ENCODE peak calls at places on chromosomes 4 and X, in four cellular contexts. V is tibial nerve, B is thyroid gland, S is IMR-90. G is an unnamed sample.

GRCh38 chr4:110454456-110454855 is 21.5 kb upstream of the ENPEP start:
- DNase-seq in B (no peak), V (no peak), S (no peak), G (no peak)

GRCh38 chrX:24838624-24839023 is 144.9 kb downstream of the POLA1 start:
- DNase-seq in S (peak; percentile 50), V (no peak), B (no peak), G (no peak)

GRCh38 chr4:145829629-145830395 is 108.8 kb downstream of the ZNF827 start:
- DNase-seq in V (no peak), B (no peak), S (no peak), G (no peak)

GRCh38 chr4:26034849-26035248 is 120.8 kb downstream of the SMIM20 start:
- DNase-seq in V (no peak), S (no peak), B (no peak), G (peak; percentile 13)

GRCh38 chr4:85824166-85824945 is 349.4 kb downstream of the ARHGAP24 start:
- DNase-seq in S (no peak), V (no peak), B (no peak), G (no peak)

GRCh38 chr4:77600521-77601451 is 4.8 kb upstream of the CXCL13 start:
- DNase-seq in B (peak; percentile 31), S (peak; percentile 29), V (no peak), G (no peak)

GRCh38 chr4:84673475-84674230 is 90.7 kb downstream of the CDS1 start:
- DNase-seq in B (no peak), S (peak; percentile 92), V (no peak), G (no peak)

GRCh38 chrX:40573763-40574162 is 7.0 kb upstream of the ATP6AP2 start:
- DNase-seq in S (peak; percentile 11), V (no peak), B (no peak), G (no peak)

GRCh38 chr4:185312699-185313098 is 83.0 kb downstream of the LRP2BP start:
- DNase-seq in S (peak; percentile 43), B (no peak), V (no peak), G (no peak)

GRCh38 chr4:185311113-185311888 is 84.4 kb downstream of the LRP2BP start:
- DNase-seq in S (no peak), V (no peak), B (peak; percentile 48), G (no peak)

GRCh38 chr4:185305979-185306442 is 89.7 kb downstream of the LRP2BP start:
- DNase-seq in V (no peak), B (peak; percentile 29), S (peak; percentile 97), G (no peak)

GRCh38 chr4:185307136-185307950 is 88.4 kb downstream of the LRP2BP start:
- DNase-seq in S (peak; percentile 31), V (no peak), B (peak; percentile 57), G (no peak)

GRCh38 chr4:185309770-185310169 is 86.0 kb downstream of the LRP2BP start:
- DNase-seq in S (no peak), B (no peak), V (no peak), G (no peak)
- TF ChIP-seq POLR2A in S (no peak), B (no peak), V (no peak), G (no peak)

GRCh38 chr4:189525304-189525703 is 415.4 kb upstream of the FRG1 start:
- DNase-seq in S (no peak), V (no peak), B (no peak), G (no peak)
- H3K9me3 ChIP-seq in S (peaks cover 8% of the 10 kb centered on the region), V (no peaks in the 10 kb centered on the region), B (no peaks in the 10 kb centered on the region), G (peaks cover 8% of the 10 kb centered on the region)

DNA sequence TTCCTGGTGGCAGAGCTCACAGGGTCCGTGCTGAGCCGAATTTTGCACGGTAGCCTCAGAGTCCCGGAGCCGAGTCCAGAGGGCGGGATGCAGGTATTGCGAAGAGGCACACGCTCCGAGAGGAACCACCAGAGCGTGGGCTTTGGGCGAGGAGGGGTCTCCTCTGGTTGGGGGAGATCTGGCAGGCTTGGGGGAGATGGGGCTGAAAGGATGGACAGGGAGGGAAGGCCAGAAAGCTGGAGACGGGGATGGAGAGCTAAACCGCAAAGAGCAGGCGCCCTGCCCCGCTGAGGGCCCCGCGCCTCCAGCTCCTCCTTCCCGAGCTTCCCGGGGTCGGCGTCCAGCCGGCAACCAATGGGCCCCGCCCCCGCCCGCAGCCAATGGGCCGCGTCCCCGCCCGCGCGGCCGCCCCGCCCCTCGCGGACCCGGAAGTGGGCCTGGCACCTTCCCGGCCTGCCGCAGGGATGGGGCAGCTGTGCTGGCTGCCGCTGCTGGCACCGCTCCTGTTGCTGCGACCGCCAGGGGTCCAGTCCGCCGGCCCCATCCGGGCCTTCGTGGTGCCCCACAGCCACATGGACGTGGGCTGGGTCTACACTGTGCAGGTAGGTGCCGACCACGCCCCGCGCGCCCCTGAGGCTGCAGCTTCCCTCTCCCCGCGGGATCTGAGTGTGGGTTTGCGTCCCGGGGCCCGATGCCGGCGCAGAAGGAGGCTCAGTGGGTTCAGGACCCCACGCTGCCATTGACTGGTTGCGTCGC is at the start of gene MAN2B2:
- DNase-seq in S (peak; percentile 63), V (peak; percentile 80), B (peak; percentile 90), G (peak; percentile 90)
- TF ChIP-seq CTCF in S (peak; percentile 7), V (no peak), B (no peak), G (no peak)

GRCh38 chr4:101347267-101347556 is at the start of gene PPP3CA:
- DNase-seq in V (no peak), B (no peak), S (no peak), G (no peak)
- TF ChIP-seq POLR2A in V (peak; percentile 63), B (peak; percentile 54), S (no peak), G (no peak)

G was measured in suprapubic skin.